ENCODE peak calls at places on chromosome 1, in ten cellular contexts. P, J, O, W, Y, V, T, A, B and C are unnamed samples.

GRCh38 chr1:24888061-24888970 is 41.8 kb downstream of the RUNX3 start:
- DNase-seq in W (no peak), V (no peak), T (peak; percentile 4), J (no peak), B (peak; percentile 7), O (peak; percentile 20), P (no peak), A (no peak), Y (no peak), C (no peak)

GRCh38 chr1:162019436-162019835 is 4.2 kb downstream of the OLFML2B start:
- DNase-seq in P (no peak), J (no peak), B (no peak), W (no peak), V (no peak), O (no peak), Y (no peak), T (no peak), A (no peak), C (no peak)

GRCh38 chr1:101079341-101079740 is 53.8 kb upstream of the DPH5 start:
- DNase-seq in W (no peak), O (no peak), Y (no peak), A (no peak), B (no peak), V (no peak), T (no peak), P (no peak), J (no peak), C (no peak)

GRCh38 chr1:109490029-109490933 is 3.6 kb upstream of the CYB561D1 start:
- DNase-seq in B (peak; percentile 70), V (peak; percentile 73), P (peak; percentile 72), W (peak; percentile 71), T (peak; percentile 77), Y (peak; percentile 74), J (peak; percentile 39), A (peak; percentile 79), O (no peak), C (peak; percentile 62)

GRCh38 chr1:208533746-208534603 is 289.8 kb upstream of the PLXNA2 start:
- DNase-seq in J (no peak), P (no peak), Y (no peak), A (no peak), O (no peak), W (no peak), T (no peak), B (no peak), V (peak; percentile 24), C (no peak)

GRCh38 chr1:12778061-12778460 is 4.5 kb downstream of the PRAMEF12 start:
- DNase-seq in A (no peak), P (no peak), J (no peak), W (no peak), V (no peak), O (no peak), B (no peak), T (no peak), Y (no peak), C (no peak)

GRCh38 chr1:55670331-55671082 is 455.3 kb upstream of the USP24 start:
- DNase-seq in A (no peak), B (no peak), O (no peak), J (no peak), W (no peak), P (no peak), T (no peak), Y (no peak), V (no peak), C (no peak)

GRCh38 chr1:109815809-109816791 is 52.4 kb upstream of the EPS8L3 start:
- DNase-seq in B (peak; percentile 50), A (no peak), Y (no peak), W (no peak), V (no peak), P (no peak), O (no peak), J (peak; percentile 41), T (peak; percentile 36), C (no peak)

GRCh38 chr1:15852036-15852827 is 4.7 kb downstream of the SPEN start:
- DNase-seq in Y (no peak), W (no peak), V (no peak), J (peak; percentile 39), B (no peak), O (no peak), P (no peak), A (no peak), T (no peak), C (no peak)

GRCh38 chr1:68570859-68571258 is 74.0 kb upstream of the DEPDC1 start:
- DNase-seq in V (no peak), A (no peak), J (no peak), W (no peak), Y (no peak), P (no peak), B (no peak), O (no peak), T (no peak), C (no peak)

GRCh38 chr1:177443003-177443402 is 272.2 kb downstream of the BRINP2 start:
- DNase-seq in A (no peak), J (no peak), P (no peak), O (no peak), T (no peak), Y (no peak), V (no peak), B (no peak), W (no peak), C (no peak)
- H3K27ac ChIP-seq in A (peak overlapping the region; percentile 65), J (no peak overlapping the region), P (no peak overlapping the region), O (no peak overlapping the region), T (no peak overlapping the region), Y (no peak overlapping the region), V (no peak overlapping the region), B (no peak overlapping the region), W (no peak overlapping the region), C (no peak overlapping the region)

GRCh38 chr1:3070654-3071506 is 1.9 kb downstream of the PRDM16 start:
- DNase-seq in O (peak; percentile 49), A (peak; percentile 47), Y (no peak), W (no peak), V (no peak), B (no peak), P (no peak), J (peak; percentile 29), T (peak; percentile 67), C (peak; percentile 16)

GRCh38 chr1:3068400-3069361 is at the start of gene PRDM16:
- DNase-seq in V (no peak), Y (no peak), P (no peak), J (peak; percentile 69), B (peak; percentile 74), W (no peak), T (peak; percentile 68), O (peak; percentile 60), A (peak; percentile 55), C (peak; percentile 51)

GRCh38 chr1:3070304-3070653 is 1.3 kb downstream of the PRDM16 start:
- DNase-seq in V (no peak), Y (no peak), A (no peak), B (no peak), T (no peak), O (no peak), W (no peak), J (peak; percentile 14), P (no peak), C (no peak)

GRCh38 chr1:3067671-3068399 is 1.2 kb upstream of the PRDM16 start:
- DNase-seq in V (no peak), A (no peak), T (peak; percentile 47), J (no peak), B (no peak), O (peak; percentile 49), Y (no peak), W (no peak), P (no peak), C (peak; percentile 20)

GRCh38 chr1:3069491-3070303 is 694 bp downstream of the PRDM16 start:
- DNase-seq in Y (no peak), J (peak; percentile 75), W (peak; percentile 50), V (peak; percentile 65), B (peak; percentile 55), T (peak; percentile 80), P (no peak), O (peak; percentile 55), A (peak; percentile 52), C (peak; percentile 36)
- TF ChIP-seq CTCF in Y (no peak), J (peak; percentile 24), W (peak; percentile 22), V (peak; percentile 37), B (peak; percentile 21), T (peak; percentile 36), P (no peak), O (peak; percentile 25), A (peak; percentile 27), C (peak; percentile 47)

DNA sequence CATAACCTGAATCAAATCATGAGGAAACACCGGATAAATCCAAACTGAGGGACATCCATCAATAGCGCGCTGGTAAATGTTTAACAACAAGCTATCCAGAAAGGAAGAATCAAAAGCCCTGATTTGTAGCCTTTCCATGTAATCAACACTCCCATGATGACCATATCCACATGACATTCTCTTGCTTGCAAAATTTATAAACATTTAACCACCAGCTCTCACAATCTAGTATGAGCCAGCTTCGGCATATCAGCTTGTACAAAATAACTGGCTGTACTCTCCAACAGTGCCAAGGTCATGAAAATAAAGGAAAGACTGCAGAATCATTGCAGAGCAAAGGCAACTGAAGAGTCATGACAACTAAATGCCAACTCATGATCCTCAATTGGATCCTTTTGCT is 15.7 kb downstream of the HSD11B1 start:
- DNase-seq in W (no peak), J (no peak), V (no peak), P (no peak), T (no peak), A (no peak), O (no peak), B (no peak), Y (no peak), C (no peak)
- H3K27ac ChIP-seq in W (no peak overlapping the region), J (no peak overlapping the region), V (no peak overlapping the region), P (no peak overlapping the region), T (peak overlapping the region; percentile 69), A (no peak overlapping the region), O (no peak overlapping the region), B (no peak overlapping the region), Y (no peak overlapping the region), C (peak overlapping the region; percentile 79)

GRCh38 chr1:31718519-31718918 is 14.7 kb upstream of the COL16A1 start:
- DNase-seq in W (no peak), J (no peak), V (peak; percentile 71), B (no peak), P (no peak), Y (no peak), A (no peak), T (no peak), O (no peak), C (no peak)

GRCh38 chr1:31717341-31717740 is 13.5 kb upstream of the COL16A1 start:
- DNase-seq in T (no peak), V (no peak), Y (no peak), A (no peak), P (no peak), O (no peak), W (no peak), J (peak; percentile 54), B (no peak), C (no peak)

GRCh38 chr1:31714442-31715096 is 10.8 kb upstream of the COL16A1 start:
- DNase-seq in A (peak; percentile 93), Y (no peak), W (peak; percentile 95), T (peak; percentile 95), O (no peak), P (no peak), B (peak; percentile 85), V (peak; percentile 76), J (peak; percentile 78), C (peak; percentile 69)

GRCh38 chr1:31715097-31715872 is 11.5 kb upstream of the COL16A1 start:
- DNase-seq in J (peak; percentile 89), T (peak; percentile 96), B (peak; percentile 96), W (peak; percentile 98), V (peak; percentile 95), A (peak; percentile 98), P (no peak), O (peak; percentile 82), Y (no peak), C (peak; percentile 95)

DNA sequence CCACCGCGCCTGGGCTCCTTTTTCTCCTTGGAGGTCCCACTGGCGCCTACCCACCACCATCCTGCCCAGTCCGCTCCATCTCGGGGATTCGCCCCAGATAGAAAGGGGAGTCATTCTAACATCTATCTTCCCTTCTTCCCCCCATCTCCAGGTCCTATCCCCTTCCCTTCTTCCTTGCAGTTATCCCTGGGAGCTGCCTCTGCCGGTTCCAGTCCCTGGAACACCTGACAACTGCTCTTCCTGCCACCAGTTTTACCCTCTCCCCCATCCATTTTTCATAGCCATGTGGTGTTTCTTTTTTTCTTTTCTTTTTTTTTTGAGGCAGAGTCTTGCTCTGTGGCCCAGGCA is 12.0 kb upstream of the COL16A1 start:
- DNase-seq in T (no peak), W (no peak), Y (no peak), O (no peak), V (peak; percentile 38), A (no peak), J (no peak), P (no peak), B (no peak), C (no peak)
- TF ChIP-seq CTCF in T (no peak), W (no peak), Y (no peak), O (no peak), V (no peak), A (no peak), J (no peak), P (no peak), B (no peak), C (peak; percentile 25)